ENCODE peak calls at places on chromosomes 3 and 15, in four cellular contexts. D is neuronal stem cell, W is IMR-90, Q is mesendoderm. U is an unnamed sample.

GRCh38 chr15:52102468-52102867 is 10.1 kb downstream of the BCL2L10 start:
- DNase-seq in Q (peak), W (peak), D (no peak), U (peak)

GRCh38 chr3:105359098-105359762 is 7.5 kb upstream of the ALCAM start:
- DNase-seq in W (peak), D (no peak), Q (peak), U (no peak)

GRCh38 chr15:69719527-69719926 is 266.9 kb downstream of the RPLP1 start:
- DNase-seq in Q (no peak), W (no peak), D (no peak), U (peak)

GRCh38 chr3:141065841-141066592 is 14.9 kb downstream of the SPSB4 start:
- DNase-seq in D (no peak), Q (no peak), W (no peak), U (no peak)

GRCh38 chr3:123140591-123140990 is 61.2 kb upstream of the SEC22A start:
- DNase-seq in Q (no peak), D (no peak), W (no peak), U (no peak)

GRCh38 chr3:191425322-191425734 is 35.6 kb upstream of the PYDC2 start:
- DNase-seq in Q (no peak), W (no peak), D (no peak), U (no peak)

GRCh38 chr3:124033360-124034015 is 41.6 kb upstream of the ROPN1 start:
- DNase-seq in W (no peak), D (no peak), Q (peak), U (peak)

GRCh38 chr15:81909229-81910087 is 136.4 kb downstream of the MEX3B start:
- DNase-seq in Q (peak), D (no peak), W (peak), U (no peak)

GRCh38 chr3:44252332-44252731 is 10.6 kb downstream of the TOPAZ1 start:
- DNase-seq in Q (no peak), W (no peak), D (no peak), U (no peak)

GRCh38 chr15:56475351-56475750 is 10.4 kb upstream of the MNS1 start:
- DNase-seq in D (no peak), Q (no peak), W (no peak), U (no peak)

GRCh38 chr3:25372167-25372566 is 55.9 kb upstream of the RARB start:
- DNase-seq in W (no peak), Q (no peak), D (no peak), U (no peak)

GRCh38 chr3:194276768-194277546 is 74.2 kb downstream of the CPN2 start:
- DNase-seq in Q (no peak), W (peak), D (no peak), U (no peak)

GRCh38 chr15:45393851-45394250 is 15.5 kb upstream of the GATM start:
- DNase-seq in D (no peak), W (no peak), Q (peak), U (peak)

GRCh38 chr3:54781728-54782127 is 146.1 kb downstream of the LRTM1 start:
- DNase-seq in W (no peak), Q (peak), D (no peak), U (no peak)

GRCh38 chr3:183515968-183516851 is 39.3 kb downstream of the KLHL6 start:
- DNase-seq in W (no peak), D (no peak), Q (no peak), U (no peak)

GRCh38 chr3:9911863-9912262 is 5.0 kb upstream of the IL17RC start:
- DNase-seq in Q (no peak), W (no peak), D (no peak), U (no peak)

GRCh38 chr3:9913601-9914000 is 3.3 kb upstream of the IL17RC start:
- DNase-seq in W (no peak), Q (no peak), D (no peak), U (no peak)

GRCh38 chr3:9914559-9915251 is 2.2 kb upstream of the IL17RC start:
- DNase-seq in D (no peak), W (no peak), Q (no peak), U (no peak)

GRCh38 chr3:9914011-9914410 is 2.9 kb upstream of the IL17RC start:
- DNase-seq in D (no peak), Q (no peak), W (no peak), U (no peak)

GRCh38 chr3:9912294-9912935 is 4.5 kb upstream of the IL17RC start:
- DNase-seq in Q (no peak), D (no peak), W (peak), U (no peak)
- H3K4me2 ChIP-seq in Q (no peak), D (no peak), W (no peak), U (no peak)

GRCh38 chr15:95277266-95277665 is 1045.9 kb downstream of the MCTP2 start:
- DNase-seq in W (peak), D (no peak), Q (no peak), U (no peak)
- H2BK120ac ChIP-seq in W (peak), D (no peak), Q (no peak), U (no peak)

GRCh38 chr3:127820871-127821853 is 1.2 kb downstream of the MGLL start:
- DNase-seq in D (no peak), W (peak), Q (no peak), U (peak)
- H3K4me3 ChIP-seq in D (no peak), W (peak), Q (no peak), U (no peak)

DNA sequence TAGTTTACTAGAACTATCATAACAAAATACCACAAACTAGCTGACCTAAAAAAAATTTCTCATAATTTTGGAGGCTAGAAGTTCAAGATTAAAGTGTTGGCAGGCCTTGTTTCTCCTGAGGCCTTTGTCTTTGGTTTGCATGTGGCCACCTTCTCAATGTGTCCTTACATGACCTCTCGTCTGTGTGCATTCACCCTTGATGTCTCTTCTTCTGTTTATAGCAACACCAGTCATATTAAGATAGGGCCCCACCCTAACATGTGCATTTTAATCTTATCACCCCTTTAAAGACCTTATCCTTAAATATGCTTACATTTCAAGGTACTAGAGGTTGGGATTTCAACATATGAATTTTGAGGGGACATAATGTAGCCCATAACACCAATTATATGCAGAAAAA is 177.0 kb downstream of the ZBBX start:
- DNase-seq in Q (no peak), W (no peak), D (no peak), U (no peak)
- H3K4me2 ChIP-seq in Q (no peak), W (no peak), D (no peak), U (no peak)

DNA sequence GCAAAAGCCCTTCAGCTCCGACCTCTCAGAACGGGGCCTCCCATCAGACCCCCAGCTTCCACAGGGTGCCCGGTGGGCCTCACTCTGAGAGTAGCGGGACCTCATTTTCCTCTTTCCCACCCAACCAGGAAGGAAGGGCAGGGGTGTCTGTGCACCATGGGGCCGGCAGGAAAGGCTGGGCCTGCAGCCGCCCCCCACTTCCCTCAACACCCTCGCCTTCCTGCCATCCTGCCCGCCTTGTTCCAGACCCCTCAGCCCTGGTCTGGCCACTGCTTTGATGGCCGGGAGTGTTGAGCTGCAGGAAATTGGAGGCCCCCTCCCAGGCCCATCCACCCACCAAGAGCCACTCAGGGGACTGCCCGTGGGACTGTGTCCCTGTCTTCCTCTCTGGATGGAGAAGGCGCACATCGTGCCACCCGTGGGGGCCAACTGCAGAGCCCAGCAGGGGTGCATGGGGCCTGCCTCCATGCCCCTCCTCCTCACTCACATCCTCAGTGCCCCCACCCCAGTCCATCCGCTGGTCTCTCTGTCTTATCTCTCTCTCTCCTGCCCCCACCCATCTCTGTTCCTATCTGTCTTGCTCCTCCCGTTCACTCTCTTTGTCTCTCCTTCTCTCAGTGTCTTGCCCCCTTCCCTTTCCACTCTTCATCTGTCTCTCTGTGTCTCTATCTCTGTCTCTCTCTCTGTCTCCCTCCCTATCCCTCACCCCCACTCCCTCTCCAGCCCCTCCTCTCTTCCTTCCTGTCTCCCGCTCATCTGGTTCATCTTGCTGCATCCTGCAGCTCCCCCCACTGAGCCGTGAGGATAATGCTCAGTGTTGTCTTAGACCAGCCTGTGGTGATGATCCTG is 1.8 kb upstream of the PLXND1 start:
- DNase-seq in D (no peak), W (peak), Q (peak), U (no peak)
- H2BK120ac ChIP-seq in D (no peak), W (peak), Q (peak), U (peak)

U was measured in trophoblast cell.